ENCODE peak calls at places on chromosomes 11 and 22, in nine cellular contexts. G, Q, B, D, P, I, Y, H and V are unnamed samples.
A peak's percentile ranks its signal among the peaks of the same experiment; 100 is the strongest.

GRCh38 chr11:67332081-67332691 is 21.2 kb downstream of the POLD4 start:
- DNase-seq in Q (no peak), D (no peak), P (no peak), Y (peak; percentile 11), B (no peak), H (no peak), I (no peak), G (no peak), V (no peak)

GRCh38 chr11:126410649-126411048 is 55.2 kb downstream of the ST3GAL4 start:
- DNase-seq in B (no peak), Q (no peak), G (no peak), H (no peak), D (no peak), Y (no peak), I (no peak), P (no peak), V (no peak)

GRCh38 chr11:79860336-79860735 is 419.5 kb upstream of the TENM4 start:
- DNase-seq in Q (no peak), I (no peak), D (no peak), G (no peak), H (no peak), B (peak; percentile 22), Y (no peak), P (no peak), V (no peak)

GRCh38 chr11:126173257-126173656 is 38.2 kb downstream of the RPUSD4 start:
- DNase-seq in I (no peak), B (no peak), P (no peak), Q (no peak), G (no peak), D (peak; percentile 70), H (no peak), Y (no peak), V (no peak)

GRCh38 chr11:34343153-34343552 is 14.7 kb downstream of the ABTB2 start:
- DNase-seq in D (no peak), P (no peak), H (no peak), Y (no peak), I (peak; percentile 67), G (peak; percentile 71), B (peak; percentile 99), Q (no peak), V (no peak)

GRCh38 chr22:29310863-29311339 is 4.5 kb downstream of the GAS2L1 start:
- DNase-seq in Y (peak; percentile 37), H (peak; percentile 27), I (peak; percentile 98), G (peak; percentile 89), P (peak; percentile 47), Q (peak; percentile 84), B (peak; percentile 95), D (no peak), V (peak; percentile 47)

GRCh38 chr11:65225284-65226102 is 36.3 kb upstream of the POLA2 start:
- DNase-seq in G (peak; percentile 16), B (peak; percentile 48), D (peak; percentile 61), Y (peak; percentile 15), I (peak; percentile 68), Q (peak; percentile 54), P (peak; percentile 63), H (peak; percentile 17), V (peak; percentile 29)

GRCh38 chr11:8223513-8223899 is 40.2 kb downstream of the LMO1 start:
- DNase-seq in G (no peak), B (peak; percentile 13), P (no peak), I (no peak), Q (no peak), H (no peak), D (no peak), Y (no peak), V (no peak)

GRCh38 chr22:40385041-40385782 is 14.8 kb downstream of the SGSM3 start:
- DNase-seq in D (peak; percentile 50), H (no peak), Y (no peak), P (peak; percentile 33), G (no peak), Q (no peak), I (no peak), B (peak; percentile 45), V (peak; percentile 54)

GRCh38 chr11:12224537-12224893 is 114.1 kb downstream of the MICAL2 start:
- DNase-seq in D (peak; percentile 90), Y (no peak), I (no peak), B (peak; percentile 25), Q (no peak), G (no peak), P (peak; percentile 85), H (no peak), V (no peak)

GRCh38 chr11:101441747-101442146 is 142.1 kb downstream of the TRPC6 start:
- DNase-seq in B (peak; percentile 51), Y (no peak), I (peak; percentile 59), G (no peak), Q (no peak), P (no peak), D (no peak), H (peak; percentile 11), V (no peak)

GRCh38 chr11:75445315-75445953 is 12.4 kb upstream of the KLHL35 start:
- DNase-seq in D (peak; percentile 37), B (peak; percentile 57), G (no peak), H (peak; percentile 70), Q (peak; percentile 91), I (peak; percentile 60), P (peak; percentile 79), Y (peak; percentile 37), V (peak; percentile 80)

GRCh38 chr11:103651341-103651998 is 385.0 kb upstream of the DDI1 start:
- DNase-seq in G (no peak), H (no peak), Q (no peak), D (no peak), B (no peak), I (no peak), Y (no peak), P (no peak), V (no peak)

GRCh38 chr11:117673561-117673960 is 123.5 kb downstream of the DSCAML1 start:
- DNase-seq in Y (no peak), B (no peak), I (no peak), H (no peak), G (no peak), D (no peak), Q (no peak), P (no peak), V (no peak)

GRCh38 chr11:95337175-95337957 is 106.4 kb upstream of the SESN3 start:
- DNase-seq in I (peak; percentile 85), P (peak; percentile 12), Q (peak; percentile 22), G (peak; percentile 5), Y (peak; percentile 91), D (peak; percentile 91), H (peak; percentile 20), B (peak; percentile 21), V (peak; percentile 46)

GRCh38 chr22:31122532-31123291 is at the start of gene INPP5J:
- DNase-seq in B (peak; percentile 64), P (no peak), G (no peak), D (no peak), H (peak; percentile 33), Q (peak; percentile 61), I (peak; percentile 67), Y (peak; percentile 68), V (no peak)

GRCh38 chr11:86800076-86800955 is at the start of gene PRSS23:
- DNase-seq in B (peak; percentile 86), P (peak; percentile 7), D (peak; percentile 71), Q (peak; percentile 87), I (peak; percentile 68), G (no peak), H (peak; percentile 22), Y (peak; percentile 45), V (no peak)

GRCh38 chr11:67024410-67024809 is 1.5 kb downstream of the SYT12 start:
- DNase-seq in D (peak; percentile 66), H (no peak), P (peak; percentile 26), G (no peak), Y (no peak), I (no peak), Q (no peak), B (peak; percentile 24), V (no peak)

GRCh38 chr22:29872145-29872893 is 10.7 kb upstream of the MTMR3 start:
- DNase-seq in I (no peak), B (no peak), Y (no peak), Q (peak; percentile 10), D (peak; percentile 31), G (no peak), P (no peak), H (no peak), V (no peak)

GRCh38 chr11:119422505-119423416 is at the start of gene THY1:
- DNase-seq in D (no peak), H (no peak), B (no peak), Q (peak; percentile 66), P (no peak), G (no peak), Y (no peak), I (peak; percentile 14), V (no peak)

GRCh38 chr11:33718441-33718840 is 17.8 kb downstream of the CD59 start:
- DNase-seq in D (no peak), Y (no peak), P (no peak), G (no peak), I (no peak), Q (no peak), B (no peak), H (no peak), V (no peak)

GRCh38 chr11:12539570-12539969 is 134.7 kb upstream of the TEAD1 start:
- DNase-seq in I (peak; percentile 94), G (peak; percentile 80), B (peak; percentile 79), P (no peak), D (no peak), H (no peak), Y (no peak), Q (no peak), V (no peak)

GRCh38 chr11:10354389-10354788 is 49.5 kb downstream of the ADM start:
- DNase-seq in D (no peak), P (no peak), G (no peak), Y (no peak), H (no peak), B (no peak), Q (no peak), I (no peak), V (no peak)

GRCh38 chr11:98701541-98701940 is 319.2 kb upstream of the CNTN5 start:
- DNase-seq in B (no peak), H (no peak), P (no peak), D (no peak), G (no peak), I (no peak), Y (no peak), Q (no peak), V (no peak)

GRCh38 chr11:60939828-60940227 is 12.1 kb downstream of the SLC15A3 start:
- DNase-seq in H (no peak), G (no peak), D (no peak), Y (no peak), P (no peak), Q (no peak), B (no peak), I (peak; percentile 39), V (no peak)